ENCODE peak calls at places on chromosomes 7 and 10, in seven cellular contexts. L is fibroblast of the aortic adventitia, X is Caco-2, G is tibial nerve, U is lower lobe of right lung, S is ovary, T is astrocyte of the cerebellum. D is an unnamed sample.

GRCh38 chr7:12158334-12159060 is 52.6 kb upstream of the TMEM106B start:
- DNase-seq in L (peak), X (no peak), G (no peak), U (no peak), S (no peak), T (no peak), D (no peak)

GRCh38 chr7:106285801-106286492 is 1.2 kb upstream of the NAMPT start:
- DNase-seq in L (peak), X (no peak), G (no peak), U (no peak), S (no peak), T (peak), D (no peak)

GRCh38 chr10:21173964-21174669 is 277.0 kb upstream of the NEBL start:
- DNase-seq in L (no peak), X (peak), G (no peak), U (peak), S (peak), T (no peak), D (no peak)

GRCh38 chr7:136953386-136953785 is 84.9 kb downstream of the CHRM2 start:
- DNase-seq in L (peak), X (no peak), G (no peak), U (no peak), S (no peak), T (peak), D (peak)

GRCh38 chr7:148856035-148856881 is 27.8 kb downstream of the EZH2 start:
- DNase-seq in L (peak), X (peak), G (no peak), U (no peak), S (no peak), T (no peak), D (no peak)

GRCh38 chr7:49763791-49764190 is 9.6 kb upstream of the VWC2 start:
- DNase-seq in L (no peak), X (no peak), G (no peak), U (no peak), S (no peak), T (no peak), D (no peak)

GRCh38 chr7:1056006-1056784 is 11.8 kb downstream of the GPR146 start:
- DNase-seq in L (no peak), X (no peak), G (no peak), U (peak), S (no peak), T (no peak), D (no peak)

GRCh38 chr7:158394936-158395335 is 192.7 kb downstream of the PTPRN2 start:
- DNase-seq in L (no peak), X (no peak), G (no peak), U (peak), S (no peak), T (no peak), D (no peak)

GRCh38 chr7:41979834-41980307 is 257.1 kb downstream of the GLI3 start:
- DNase-seq in L (peak), X (no peak), G (no peak), U (no peak), S (no peak), T (peak), D (no peak)

DNA sequence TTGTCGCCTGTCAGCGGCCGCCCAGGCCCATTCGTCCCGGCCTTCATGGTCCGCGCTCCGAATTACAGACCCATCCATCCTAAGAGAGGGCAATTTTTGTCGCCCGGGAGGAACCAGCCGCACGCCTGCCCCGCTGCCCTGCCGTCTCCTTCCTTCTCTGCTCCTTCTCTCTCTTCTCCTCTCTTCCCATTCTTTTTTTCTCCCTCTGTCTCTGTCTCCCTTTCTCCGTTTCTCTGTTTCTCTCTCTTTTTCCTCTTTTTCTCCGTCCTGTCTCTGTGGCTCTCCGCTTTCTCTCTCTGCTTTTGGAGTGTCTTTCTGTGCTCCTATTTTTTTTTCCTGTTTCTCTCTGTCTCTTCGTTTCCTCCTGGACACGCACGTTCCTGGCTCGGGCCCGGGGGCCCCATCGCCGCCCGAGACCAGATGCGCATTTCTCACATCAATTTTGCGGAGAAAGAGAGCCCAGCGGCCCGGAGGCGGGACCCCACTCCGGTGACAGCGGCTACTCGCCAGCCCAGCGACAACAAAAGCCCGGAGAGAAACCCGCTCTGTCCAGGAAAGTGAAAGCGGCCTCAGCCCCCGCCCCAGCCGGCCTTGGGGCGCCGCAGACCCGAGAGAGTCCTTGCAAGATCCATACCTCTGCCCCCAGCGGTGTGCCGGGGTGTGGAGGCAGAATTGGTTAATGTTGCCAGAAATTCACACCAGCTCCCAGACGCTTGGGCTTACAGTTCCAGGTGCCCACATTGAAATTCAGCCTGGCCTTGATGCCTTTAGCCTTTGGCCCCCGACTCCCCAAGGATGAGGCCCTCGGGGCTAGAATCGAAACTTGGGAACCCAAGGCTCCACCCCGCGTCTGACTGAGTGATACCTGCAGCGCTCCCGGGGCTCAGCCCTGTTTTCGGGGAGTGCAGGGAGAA is 4.1 kb downstream of the LBX1 start:
- DNase-seq in L (no peak), X (no peak), G (no peak), U (no peak), S (no peak), T (no peak), D (no peak)
- H3K4me3 ChIP-seq in L (no peak), X (peak), G (no peak), U (peak), S (no peak), T (no peak), D (no peak)

GRCh38 chr7:75884401-75884800 is 5.6 kb downstream of the RHBDD2 start:
- DNase-seq in L (no peak), X (no peak), G (no peak), U (no peak), S (no peak), T (no peak), D (no peak)

GRCh38 chr7:75880242-75880641 is 1.4 kb downstream of the RHBDD2 start:
- DNase-seq in L (no peak), X (no peak), G (no peak), U (no peak), S (no peak), T (no peak), D (no peak)

GRCh38 chr7:75878769-75879596 is at the start of gene RHBDD2:
- DNase-seq in L (peak), X (peak), G (peak), U (peak), S (peak), T (peak), D (no peak)

GRCh38 chr7:75879771-75880184 is 944 bp downstream of the RHBDD2 start:
- DNase-seq in L (peak), X (no peak), G (no peak), U (no peak), S (no peak), T (peak), D (no peak)

GRCh38 chr7:75881436-75882095 is 2.7 kb downstream of the RHBDD2 start:
- DNase-seq in L (peak), X (no peak), G (no peak), U (peak), S (no peak), T (no peak), D (no peak)
- TF ChIP-seq CTCF in L (peak), X (no peak), G (no peak), U (no peak), S (no peak), T (peak), D (no peak)

GRCh38 chr10:79349072-79349491 is 1.8 kb downstream of the PPIF start:
- DNase-seq in L (no peak), X (no peak), G (no peak), U (no peak), S (no peak), T (no peak), D (no peak)
- H3K4me3 ChIP-seq in L (peak), X (no peak), G (no peak), U (peak), S (no peak), T (no peak), D (peak)

DNA sequence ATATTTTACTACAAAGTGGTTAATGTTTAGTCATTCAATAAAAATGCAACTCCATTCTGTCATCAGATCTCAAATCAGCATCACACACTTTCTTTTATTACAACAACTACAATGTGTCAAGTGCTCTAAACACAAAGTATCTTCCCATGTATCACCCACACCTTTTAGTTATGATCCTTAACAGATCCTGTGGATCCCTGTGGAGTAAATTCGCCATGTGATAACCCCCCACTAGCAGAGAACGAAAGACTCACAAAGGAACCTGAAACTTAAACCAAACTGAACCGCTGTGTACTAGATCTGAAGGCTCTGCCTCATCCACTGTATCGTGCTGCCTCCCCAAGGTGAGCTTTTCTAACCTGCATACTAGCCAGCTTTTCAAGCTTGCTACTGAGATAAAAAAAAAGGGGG is 1.8 kb downstream of the DPY19L1 start:
- DNase-seq in L (peak), X (no peak), G (no peak), U (no peak), S (no peak), T (peak), D (no peak)
- TF ChIP-seq CTCF in L (no peak), X (no peak), G (no peak), U (no peak), S (no peak), T (peak), D (no peak)

GRCh38 chr10:22333667-22334282 is 11.5 kb upstream of the SPAG6 start:
- DNase-seq in L (no peak), X (no peak), G (no peak), U (no peak), S (no peak), T (no peak), D (no peak)

GRCh38 chr10:22332116-22332692 is 11.3 kb downstream of the BMI1 start:
- DNase-seq in L (no peak), X (no peak), G (no peak), U (no peak), S (no peak), T (no peak), D (no peak)

GRCh38 chr10:22335204-22335956 is 9.9 kb upstream of the SPAG6 start:
- DNase-seq in L (peak), X (no peak), G (no peak), U (peak), S (peak), T (no peak), D (no peak)

GRCh38 chr10:22333167-22333566 is 12.1 kb upstream of the SPAG6 start:
- DNase-seq in L (no peak), X (no peak), G (no peak), U (no peak), S (no peak), T (no peak), D (no peak)

DNA sequence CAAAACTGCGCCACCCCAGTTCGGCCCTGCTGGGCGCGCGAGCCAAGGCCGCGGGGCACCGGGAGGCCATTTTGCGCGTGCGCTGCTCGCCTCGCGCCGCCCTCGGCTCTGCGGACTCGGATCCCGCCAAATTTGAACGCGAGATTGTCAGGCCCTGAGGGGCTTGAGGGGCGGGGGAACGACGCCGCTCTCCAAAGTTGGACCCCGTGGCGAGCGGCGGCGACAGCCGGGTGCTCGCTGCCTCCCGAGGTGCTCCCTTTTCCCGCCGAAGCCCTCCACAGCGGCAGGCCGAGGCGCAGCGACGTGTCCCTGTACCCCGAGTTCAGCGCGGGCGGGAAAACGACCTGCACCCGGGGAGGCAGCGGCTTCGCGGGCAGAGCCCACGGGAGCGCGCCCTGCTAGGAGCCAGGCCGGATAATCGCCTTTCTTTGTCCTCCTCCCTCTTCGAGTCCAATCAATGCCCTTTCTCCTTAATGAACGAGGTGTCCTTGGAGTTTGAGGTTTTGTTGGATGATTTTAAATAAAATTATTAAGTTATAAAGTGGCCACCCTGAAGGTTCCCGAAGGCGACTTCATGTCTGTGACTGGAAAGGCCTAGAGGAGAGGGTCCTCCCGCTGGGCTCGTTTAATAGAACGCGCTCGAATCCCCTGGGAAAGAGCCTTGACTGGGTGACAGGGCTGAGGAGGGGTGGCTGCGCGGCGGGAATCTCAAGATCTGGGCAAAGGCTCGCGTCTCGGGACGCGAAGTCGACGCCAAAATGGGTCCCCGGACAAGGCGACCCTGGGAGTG is 10.7 kb upstream of the SPAG6 start:
- DNase-seq in L (no peak), X (no peak), G (no peak), U (no peak), S (no peak), T (no peak), D (no peak)
- H3K4me3 ChIP-seq in L (peak), X (peak), G (peak), U (peak), S (peak), T (peak), D (peak)

GRCh38 chr10:118564652-118565051 is 30.8 kb downstream of the PRLHR start:
- DNase-seq in L (no peak), X (no peak), G (no peak), U (no peak), S (no peak), T (no peak), D (no peak)
- TF ChIP-seq CTCF in L (peak), X (peak), G (no peak), U (no peak), S (no peak), T (peak), D (no peak)

GRCh38 chr7:33399528-33400213 is 270.3 kb downstream of the BBS9 start:
- DNase-seq in L (no peak), X (no peak), G (no peak), U (no peak), S (no peak), T (no peak), D (no peak)
- H3K4me3 ChIP-seq in L (no peak), X (no peak), G (no peak), U (no peak), S (no peak), T (no peak), D (no peak)

GRCh38 chr7:36276428-36277246 is 113.0 kb upstream of the ANLN start:
- DNase-seq in L (no peak), X (no peak), G (no peak), U (no peak), S (no peak), T (no peak), D (no peak)

GRCh38 chr7:36275735-36276284 is 113.9 kb upstream of the ANLN start:
- DNase-seq in L (no peak), X (no peak), G (no peak), U (no peak), S (no peak), T (no peak), D (no peak)

GRCh38 chr7:36278069-36278766 is 111.4 kb upstream of the ANLN start:
- DNase-seq in L (no peak), X (no peak), G (no peak), U (no peak), S (no peak), T (no peak), D (no peak)

GRCh38 chr7:36278767-36279171 is 110.9 kb upstream of the ANLN start:
- DNase-seq in L (peak), X (no peak), G (no peak), U (no peak), S (no peak), T (peak), D (peak)

DNA sequence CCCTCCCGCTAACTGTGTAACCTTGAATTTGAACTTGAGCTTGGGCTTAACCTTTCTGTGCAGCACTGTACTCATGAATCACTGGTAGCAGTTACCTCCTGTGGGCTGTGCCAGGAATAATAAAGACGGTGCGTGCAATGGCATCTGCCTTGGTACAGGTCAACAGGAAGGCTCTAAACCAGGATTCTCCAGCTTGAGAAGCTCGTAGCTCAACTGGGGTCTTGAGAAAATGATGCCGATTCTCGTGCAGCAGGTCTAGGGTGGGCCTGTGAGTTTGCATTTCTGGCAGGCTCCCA is 112.5 kb upstream of the ANLN start:
- DNase-seq in L (no peak), X (no peak), G (no peak), U (no peak), S (no peak), T (no peak), D (no peak)
- TF ChIP-seq CTCF in L (no peak), X (no peak), G (no peak), U (no peak), S (no peak), T (no peak), D (no peak)

GRCh38 chr10:119444866-119445265 is 97.7 kb downstream of the RGS10 start:
- DNase-seq in L (no peak), X (no peak), G (no peak), U (no peak), S (no peak), T (no peak), D (no peak)
- H3K4me3 ChIP-seq in L (no peak), X (no peak), G (no peak), U (no peak), S (no peak), T (no peak), D (no peak)

D was measured in AG04449.